ENCODE peak calls at places on chromosome 11, in seven cellular contexts. J, W, T, I, L, V and D are unnamed samples.

GRCh38 chr11:35242412-35242811 is 103.4 kb downstream of the CD44 start:
- DNase-seq in V (no peak), I (no peak), J (no peak), L (no peak), W (no peak), T (no peak), D (no peak)

GRCh38 chr11:32068134-32068533 is 22.7 kb upstream of the RCN1 start:
- DNase-seq in L (no peak), V (no peak), I (no peak), J (no peak), W (no peak), T (no peak), D (no peak)

GRCh38 chr11:35511666-35512065 is 13.8 kb downstream of the PAMR1 start:
- DNase-seq in I (no peak), J (no peak), L (peak), W (peak), T (peak), V (no peak), D (no peak)

GRCh38 chr11:12007769-12008737 is at the start of gene DKK3:
- DNase-seq in T (no peak), V (no peak), J (no peak), L (no peak), I (no peak), W (peak), D (no peak)

GRCh38 chr11:102430158-102430836 is 22.3 kb downstream of the TMEM123 start:
- DNase-seq in L (peak), I (no peak), W (no peak), V (no peak), T (no peak), J (no peak), D (peak)

GRCh38 chr11:15072551-15073143 is 746 bp upstream of the CALCB start:
- DNase-seq in I (no peak), J (no peak), W (no peak), V (no peak), T (no peak), L (no peak), D (no peak)

GRCh38 chr11:75762885-75763284 is 5.7 kb upstream of the DGAT2 start:
- DNase-seq in L (peak), V (no peak), J (no peak), W (no peak), I (no peak), T (no peak), D (no peak)

GRCh38 chr11:24781288-24781687 is 284.4 kb downstream of the LUZP2 start:
- DNase-seq in I (no peak), T (no peak), L (no peak), J (no peak), W (no peak), V (no peak), D (no peak)

GRCh38 chr11:77080643-77081210 is 14.0 kb downstream of the CAPN5 start:
- DNase-seq in J (no peak), L (no peak), W (no peak), V (no peak), T (no peak), I (no peak), D (no peak)

GRCh38 chr11:111871693-111872161 is 346 bp upstream of the ALG9 start:
- DNase-seq in L (no peak), J (no peak), T (no peak), V (no peak), I (no peak), W (no peak), D (no peak)

GRCh38 chr11:64181506-64182411 is 4.2 kb upstream of the STIP1 start:
- DNase-seq in I (peak), W (peak), V (no peak), J (peak), T (peak), L (peak), D (peak)

GRCh38 chr11:79208126-79208525 is 232.7 kb downstream of the TENM4 start:
- DNase-seq in T (no peak), W (no peak), J (no peak), V (no peak), L (no peak), I (no peak), D (peak)

GRCh38 chr11:57781529-57781943 is 19.9 kb downstream of the CTNND1 start:
- DNase-seq in W (no peak), J (no peak), I (no peak), T (no peak), V (no peak), L (no peak), D (no peak)

GRCh38 chr11:64102005-64102738 is 63.7 kb downstream of the MACROD1 start:
- DNase-seq in I (no peak), W (no peak), T (no peak), L (no peak), V (no peak), J (no peak), D (no peak)

GRCh38 chr11:62981743-62982142 is 3.0 kb downstream of the SLC22A6 start:
- DNase-seq in T (no peak), V (no peak), J (no peak), L (no peak), I (no peak), W (no peak), D (no peak)

DNA sequence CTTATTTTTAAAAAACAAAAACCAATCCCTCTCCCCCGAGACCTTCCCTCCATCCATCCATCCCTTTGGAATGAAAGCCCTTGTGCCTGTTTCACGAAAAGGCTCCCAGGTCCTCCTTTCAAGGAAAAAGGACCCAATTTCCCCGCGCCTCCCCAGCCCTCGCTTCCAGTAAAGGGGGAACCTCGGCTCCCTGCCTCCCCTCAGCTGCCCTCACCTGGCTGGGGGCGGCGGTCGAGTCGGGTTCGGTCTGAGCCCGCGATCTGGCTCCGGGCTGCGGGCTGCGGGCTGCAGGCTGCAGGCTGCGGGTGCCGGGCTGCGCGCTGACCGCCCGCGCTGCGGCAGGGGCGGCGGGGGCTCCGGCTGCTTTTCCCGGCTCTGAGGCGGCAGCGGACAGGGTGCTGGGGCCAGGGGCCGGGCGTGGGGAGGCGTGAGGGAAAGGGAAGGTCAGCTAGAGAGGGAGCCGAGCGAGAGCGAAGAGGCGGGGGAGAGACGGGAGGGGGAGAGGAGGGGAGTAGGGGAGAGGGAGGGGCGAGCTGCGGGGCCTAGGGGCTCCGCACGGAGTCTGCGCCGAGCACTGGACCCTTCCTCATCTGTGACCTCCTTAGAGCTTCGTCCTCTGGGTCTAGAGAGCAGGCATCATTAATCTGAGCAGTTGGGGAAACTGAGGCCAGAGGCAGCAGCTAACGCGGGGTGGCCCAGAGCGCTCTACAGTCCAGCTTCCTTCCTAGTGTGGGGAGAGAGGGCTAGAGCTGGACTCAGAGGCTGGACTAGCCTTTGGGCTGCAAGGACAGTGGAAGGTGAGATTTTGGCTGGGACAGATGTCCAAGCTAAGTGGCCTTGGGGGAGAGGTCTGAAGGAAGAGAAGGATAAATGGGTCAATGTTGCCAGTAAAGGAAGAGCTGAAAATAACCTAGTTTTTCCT is at the start of gene C1QTNF4:
- DNase-seq in L (no peak), I (no peak), W (no peak), T (no peak), J (no peak), V (no peak), D (no peak)
- H3K4me3 ChIP-seq in L (peak), I (no peak), W (no peak), T (no peak), J (peak), V (no peak), D (no peak)

GRCh38 chr11:5689551-5689983 is at the start of gene TRIM22:
- DNase-seq in J (peak), L (peak), T (no peak), V (peak), I (no peak), W (peak), D (peak)
- H3K4me3 ChIP-seq in J (peak), L (peak), T (no peak), V (peak), I (peak), W (peak), D (peak)

GRCh38 chr11:116813170-116813569 is 9.9 kb downstream of the APOA4 start:
- DNase-seq in W (no peak), I (no peak), L (no peak), V (no peak), T (no peak), J (no peak), D (no peak)

GRCh38 chr11:116812109-116812508 is 11.0 kb downstream of the APOA4 start:
- DNase-seq in T (no peak), I (no peak), V (no peak), L (no peak), J (no peak), W (no peak), D (no peak)

GRCh38 chr11:116811194-116811593 is 11.9 kb downstream of the APOA4 start:
- DNase-seq in T (no peak), J (no peak), W (no peak), V (no peak), I (no peak), L (no peak), D (no peak)

GRCh38 chr11:116807601-116808261 is 15.4 kb downstream of the APOA4 start:
- DNase-seq in W (no peak), J (no peak), I (no peak), L (no peak), T (no peak), V (no peak), D (no peak)

GRCh38 chr11:116808262-116809175 is 14.6 kb downstream of the APOA4 start:
- DNase-seq in I (peak), W (peak), L (peak), J (no peak), T (no peak), V (no peak), D (no peak)
- H3K4me3 ChIP-seq in I (no peak), W (no peak), L (no peak), J (no peak), T (no peak), V (no peak), D (no peak)

GRCh38 chr11:72722050-72722748 is 30.0 kb downstream of the ARAP1 start:
- DNase-seq in V (peak), I (peak), W (peak), T (peak), L (peak), J (peak), D (peak)
- H3K4me3 ChIP-seq in V (peak), I (peak), W (peak), T (peak), L (peak), J (peak), D (peak)